ENCODE peak calls at places on chromosomes 3 and 15, in nine cellular contexts. One of them, this sample, is unnamed.
A peak's percentile ranks its signal among the peaks of the same experiment; 100 is the strongest.

GRCh38 chr3:99542771-99543518 is 95.4 kb upstream of the COL8A1 start:
- DNase-seq in activated T-helper 1 cell treated with Interleukin-2 at 50 U/mL for 16 hours: no peak
- DNase-seq in GM03348: no peak
- DNase-seq in suprapubic skin: no peak
- DNase-seq in AML-193: no peak
- DNase-seq in pons: no peak
- DNase-seq in stimulated activated CD4-positive, alpha-beta T cell treated with anti-CD3 and anti-CD28 coated beads, Interleukin-2, amount 100 ng/mL, for 48 hours: no peak
- DNase-seq in C1 segment of cervical spinal cord: no peak
- DNase-seq in anterior cingulate cortex: no peak
- DNase-seq in this sample: no peak

GRCh38 chr3:45597166-45597565 is 2.6 kb downstream of the LIMD1 start:
- DNase-seq in activated T-helper 1 cell treated with Interleukin-2 at 50 U/mL for 16 hours: no peak
- DNase-seq in GM03348: peak; percentile 49
- DNase-seq in suprapubic skin: no peak
- DNase-seq in AML-193: peak; percentile 13
- DNase-seq in pons: no peak
- DNase-seq in stimulated activated CD4-positive, alpha-beta T cell treated with anti-CD3 and anti-CD28 coated beads, Interleukin-2, amount 100 ng/mL, for 48 hours: peak; percentile 25
- DNase-seq in C1 segment of cervical spinal cord: no peak
- DNase-seq in anterior cingulate cortex: no peak
- DNase-seq in this sample: no peak

GRCh38 chr15:52281085-52282035 is 14.2 kb downstream of the MYO5C start:
- DNase-seq in activated T-helper 1 cell treated with Interleukin-2 at 50 U/mL for 16 hours: no peak
- DNase-seq in GM03348: no peak
- DNase-seq in suprapubic skin: no peak
- DNase-seq in AML-193: no peak
- DNase-seq in pons: no peak
- DNase-seq in stimulated activated CD4-positive, alpha-beta T cell treated with anti-CD3 and anti-CD28 coated beads, Interleukin-2, amount 100 ng/mL, for 48 hours: no peak
- DNase-seq in C1 segment of cervical spinal cord: no peak
- DNase-seq in anterior cingulate cortex: no peak
- DNase-seq in this sample: no peak

GRCh38 chr3:165195226-165195625 is 958 bp downstream of the SLITRK3 start:
- DNase-seq in activated T-helper 1 cell treated with Interleukin-2 at 50 U/mL for 16 hours: no peak
- DNase-seq in GM03348: no peak
- DNase-seq in suprapubic skin: no peak
- DNase-seq in AML-193: no peak
- DNase-seq in pons: no peak
- DNase-seq in stimulated activated CD4-positive, alpha-beta T cell treated with anti-CD3 and anti-CD28 coated beads, Interleukin-2, amount 100 ng/mL, for 48 hours: no peak
- DNase-seq in C1 segment of cervical spinal cord: no peak
- DNase-seq in anterior cingulate cortex: no peak
- DNase-seq in this sample: no peak

GRCh38 chr3:140753865-140754754 is 76.2 kb downstream of the TRIM42 start:
- DNase-seq in activated T-helper 1 cell treated with Interleukin-2 at 50 U/mL for 16 hours: no peak
- DNase-seq in GM03348: no peak
- DNase-seq in suprapubic skin: no peak
- DNase-seq in AML-193: no peak
- DNase-seq in pons: no peak
- DNase-seq in stimulated activated CD4-positive, alpha-beta T cell treated with anti-CD3 and anti-CD28 coated beads, Interleukin-2, amount 100 ng/mL, for 48 hours: no peak
- DNase-seq in C1 segment of cervical spinal cord: no peak
- DNase-seq in anterior cingulate cortex: no peak
- DNase-seq in this sample: no peak

GRCh38 chr15:40582726-40583246 is 11.3 kb upstream of the KNL1 start:
- DNase-seq in activated T-helper 1 cell treated with Interleukin-2 at 50 U/mL for 16 hours: no peak
- DNase-seq in GM03348: peak; percentile 65
- DNase-seq in suprapubic skin: no peak
- DNase-seq in AML-193: no peak
- DNase-seq in pons: peak; percentile 49
- DNase-seq in stimulated activated CD4-positive, alpha-beta T cell treated with anti-CD3 and anti-CD28 coated beads, Interleukin-2, amount 100 ng/mL, for 48 hours: no peak
- DNase-seq in C1 segment of cervical spinal cord: no peak
- DNase-seq in anterior cingulate cortex: no peak
- DNase-seq in this sample: no peak

GRCh38 chr15:82540055-82540983 is at the start of gene RPS17:
- DNase-seq in activated T-helper 1 cell treated with Interleukin-2 at 50 U/mL for 16 hours: peak; percentile 99
- DNase-seq in GM03348: peak; percentile 100
- DNase-seq in suprapubic skin: peak; percentile 97
- DNase-seq in AML-193: no peak
- DNase-seq in pons: peak; percentile 94
- DNase-seq in stimulated activated CD4-positive, alpha-beta T cell treated with anti-CD3 and anti-CD28 coated beads, Interleukin-2, amount 100 ng/mL, for 48 hours: peak; percentile 99
- DNase-seq in C1 segment of cervical spinal cord: no peak
- DNase-seq in anterior cingulate cortex: no peak
- DNase-seq in this sample: peak; percentile 89

GRCh38 chr3:113157408-113157980 is 53.9 kb upstream of the BOC start:
- DNase-seq in activated T-helper 1 cell treated with Interleukin-2 at 50 U/mL for 16 hours: no peak
- DNase-seq in GM03348: peak; percentile 47
- DNase-seq in suprapubic skin: peak; percentile 82
- DNase-seq in AML-193: no peak
- DNase-seq in pons: no peak
- DNase-seq in stimulated activated CD4-positive, alpha-beta T cell treated with anti-CD3 and anti-CD28 coated beads, Interleukin-2, amount 100 ng/mL, for 48 hours: no peak
- DNase-seq in C1 segment of cervical spinal cord: no peak
- DNase-seq in anterior cingulate cortex: no peak
- DNase-seq in this sample: no peak